ENCODE peak calls at places on chromosome 22, in five cellular contexts. One of them, this sample, is unnamed.

GRCh38 chr22:36350751-36351594 is 36.8 kb downstream of the MYH9 start:
- DNase-seq in heart right ventricle: no peak
- DNase-seq in fibroblast of mammary gland: peak; percentile 92
- DNase-seq in adrenal gland: peak; percentile 72
- DNase-seq in fibroblast of the aortic adventitia: no peak
- DNase-seq in this sample: no peak

GRCh38 chr22:17109976-17110375 is 11.2 kb downstream of the TMEM121B start:
- DNase-seq in heart right ventricle: no peak
- DNase-seq in adrenal gland: no peak
- DNase-seq in fibroblast of mammary gland: no peak
- DNase-seq in fibroblast of the aortic adventitia: no peak
- DNase-seq in this sample: no peak

GRCh38 chr22:30221121-30221992 is 25.2 kb downstream of the LIF start:
- DNase-seq in fibroblast of the aortic adventitia: no peak
- DNase-seq in heart right ventricle: no peak
- DNase-seq in fibroblast of mammary gland: no peak
- DNase-seq in adrenal gland: no peak
- DNase-seq in this sample: no peak

GRCh38 chr22:29820941-29821789 is 16.9 kb downstream of the ASCC2 start:
- DNase-seq in heart right ventricle: peak; percentile 83
- DNase-seq in fibroblast of mammary gland: peak; percentile 86
- DNase-seq in fibroblast of the aortic adventitia: peak; percentile 100
- DNase-seq in adrenal gland: peak; percentile 94
- DNase-seq in this sample: no peak

GRCh38 chr22:20033045-20033706 is 12.3 kb downstream of the TANGO2 start:
- DNase-seq in fibroblast of the aortic adventitia: peak; percentile 15
- DNase-seq in heart right ventricle: peak; percentile 68
- DNase-seq in fibroblast of mammary gland: no peak
- DNase-seq in adrenal gland: peak; percentile 96
- DNase-seq in this sample: no peak

GRCh38 chr22:35705141-35705540 is 12.5 kb upstream of the APOL5 start:
- DNase-seq in fibroblast of mammary gland: peak; percentile 88
- DNase-seq in heart right ventricle: no peak
- DNase-seq in fibroblast of the aortic adventitia: peak; percentile 75
- DNase-seq in adrenal gland: no peak
- DNase-seq in this sample: no peak

GRCh38 chr22:38706101-38706884 is 549 bp downstream of the GTPBP1 start:
- DNase-seq in fibroblast of mammary gland: peak; percentile 29
- DNase-seq in fibroblast of the aortic adventitia: peak; percentile 36
- DNase-seq in adrenal gland: peak; percentile 80
- DNase-seq in heart right ventricle: peak; percentile 43
- DNase-seq in this sample: peak; percentile 52

GRCh38 chr22:33923660-33924246 is 3.5 kb upstream of the LARGE1 start:
- DNase-seq in adrenal gland: peak; percentile 85
- DNase-seq in heart right ventricle: peak; percentile 74
- DNase-seq in fibroblast of mammary gland: peak; percentile 75
- DNase-seq in fibroblast of the aortic adventitia: peak; percentile 85
- DNase-seq in this sample: peak; percentile 70

GRCh38 chr22:50660306-50660705 is 12.3 kb upstream of the SHANK3 start:
- DNase-seq in heart right ventricle: no peak
- DNase-seq in adrenal gland: no peak
- DNase-seq in fibroblast of mammary gland: no peak
- DNase-seq in fibroblast of the aortic adventitia: no peak
- DNase-seq in this sample: no peak

GRCh38 chr22:18114495-18114894 is 3.9 kb downstream of the TUBA8 start:
- DNase-seq in fibroblast of mammary gland: no peak
- DNase-seq in adrenal gland: no peak
- DNase-seq in fibroblast of the aortic adventitia: no peak
- DNase-seq in heart right ventricle: no peak
- DNase-seq in this sample: no peak

GRCh38 chr22:18028817-18029527 is 4.6 kb upstream of the MICAL3 start:
- DNase-seq in adrenal gland: no peak
- DNase-seq in fibroblast of the aortic adventitia: no peak
- DNase-seq in heart right ventricle: no peak
- DNase-seq in fibroblast of mammary gland: no peak
- DNase-seq in this sample: no peak

GRCh38 chr22:18083406-18083805 is 5.6 kb downstream of the PEX26 start:
- DNase-seq in fibroblast of the aortic adventitia: no peak
- DNase-seq in fibroblast of mammary gland: no peak
- DNase-seq in heart right ventricle: no peak
- DNase-seq in adrenal gland: no peak
- DNase-seq in this sample: no peak

GRCh38 chr22:30870451-30871345 is 97.9 kb downstream of the MORC2 start:
- DNase-seq in heart right ventricle: no peak
- DNase-seq in fibroblast of mammary gland: no peak
- DNase-seq in fibroblast of the aortic adventitia: no peak
- DNase-seq in adrenal gland: peak; percentile 41
- DNase-seq in this sample: no peak

GRCh38 chr22:30425616-30426394 is at the start of gene MTFP1:
- DNase-seq in adrenal gland: peak; percentile 78
- DNase-seq in fibroblast of mammary gland: peak; percentile 53
- DNase-seq in heart right ventricle: peak; percentile 50
- DNase-seq in fibroblast of the aortic adventitia: peak; percentile 61
- DNase-seq in this sample: peak; percentile 73

GRCh38 chr22:36928826-36929535 is 15.6 kb downstream of the CSF2RB start:
- DNase-seq in fibroblast of mammary gland: no peak
- DNase-seq in fibroblast of the aortic adventitia: no peak
- DNase-seq in adrenal gland: peak; percentile 5
- DNase-seq in heart right ventricle: no peak
- DNase-seq in this sample: no peak

GRCh38 chr22:36329217-36330078 is 58.3 kb downstream of the MYH9 start:
- DNase-seq in fibroblast of the aortic adventitia: peak; percentile 84
- DNase-seq in heart right ventricle: peak; percentile 71
- DNase-seq in fibroblast of mammary gland: peak; percentile 79
- DNase-seq in adrenal gland: peak; percentile 88
- DNase-seq in this sample: peak; percentile 76

GRCh38 chr22:25764270-25765015 is 22.5 kb downstream of the MYO18B start:
- DNase-seq in fibroblast of mammary gland: no peak
- DNase-seq in heart right ventricle: no peak
- DNase-seq in fibroblast of the aortic adventitia: no peak
- DNase-seq in adrenal gland: no peak
- DNase-seq in this sample: no peak

GRCh38 chr22:24304067-24304675 is 33.5 kb downstream of the SPECC1L start:
- DNase-seq in fibroblast of mammary gland: no peak
- DNase-seq in heart right ventricle: no peak
- DNase-seq in adrenal gland: no peak
- DNase-seq in fibroblast of the aortic adventitia: no peak
- DNase-seq in this sample: no peak

GRCh38 chr22:17847360-17848078 is 73.2 kb upstream of the BID start:
- DNase-seq in adrenal gland: peak; percentile 65
- DNase-seq in fibroblast of mammary gland: no peak
- DNase-seq in fibroblast of the aortic adventitia: no peak
- DNase-seq in heart right ventricle: no peak
- DNase-seq in this sample: no peak

GRCh38 chr22:25875461-25875860 is 133.5 kb downstream of the MYO18B start:
- DNase-seq in heart right ventricle: no peak
- DNase-seq in adrenal gland: no peak
- DNase-seq in fibroblast of the aortic adventitia: no peak
- DNase-seq in fibroblast of mammary gland: no peak
- DNase-seq in this sample: no peak

GRCh38 chr22:19807161-19807913 is 46.8 kb downstream of the TBX1 start:
- DNase-seq in fibroblast of mammary gland: no peak
- DNase-seq in adrenal gland: no peak
- DNase-seq in heart right ventricle: no peak
- DNase-seq in fibroblast of the aortic adventitia: no peak
- DNase-seq in this sample: no peak

GRCh38 chr22:37887610-37888378 is 18.3 kb upstream of the MICALL1 start:
- DNase-seq in fibroblast of mammary gland: peak; percentile 84
- DNase-seq in fibroblast of the aortic adventitia: peak; percentile 92
- DNase-seq in heart right ventricle: no peak
- DNase-seq in adrenal gland: peak; percentile 69
- DNase-seq in this sample: peak; percentile 64

GRCh38 chr22:17283423-17283822 is 64.2 kb upstream of the ADA2 start:
- DNase-seq in fibroblast of mammary gland: no peak
- DNase-seq in adrenal gland: no peak
- DNase-seq in fibroblast of the aortic adventitia: no peak
- DNase-seq in heart right ventricle: peak; percentile 1
- DNase-seq in this sample: no peak

DNA sequence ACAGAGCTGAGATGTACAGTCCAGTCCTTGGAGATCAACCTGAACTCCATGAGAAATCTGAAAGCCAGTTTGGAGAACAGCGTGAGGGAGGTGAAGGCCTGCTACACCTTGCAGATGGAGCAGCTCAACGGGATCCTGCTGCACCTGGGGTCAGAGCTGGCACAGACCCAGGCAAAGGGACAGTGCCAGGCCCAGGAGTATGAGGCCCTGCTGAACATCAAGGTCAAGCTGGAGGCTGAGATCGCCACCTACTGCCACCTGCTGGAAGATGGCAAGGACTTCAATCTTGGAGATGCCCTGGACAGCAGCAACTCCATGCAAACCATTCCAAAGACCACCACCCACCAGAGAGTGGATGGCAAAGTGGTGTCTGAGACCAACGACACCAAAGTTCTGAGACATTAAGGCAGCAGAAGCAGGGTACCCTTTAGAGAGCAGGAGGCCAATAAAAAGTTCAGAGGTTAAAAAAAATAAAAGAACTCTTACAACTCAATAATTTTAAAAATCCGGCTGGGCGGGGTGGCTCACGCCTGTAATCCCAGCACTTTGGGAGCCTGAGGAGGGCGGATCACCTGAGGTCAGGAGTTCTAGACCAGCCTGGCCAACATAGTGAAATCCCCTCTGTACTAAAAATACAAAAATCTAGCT is 69.9 kb upstream of the RTL6 start:
- DNase-seq in fibroblast of mammary gland: peak; percentile 57
- DNase-seq in heart right ventricle: peak; percentile 30
- DNase-seq in adrenal gland: peak; percentile 73
- DNase-seq in fibroblast of the aortic adventitia: peak; percentile 58
- DNase-seq in this sample: peak; percentile 19
- TF ChIP-seq CTCF in fibroblast of mammary gland: peak; percentile 56
- TF ChIP-seq CTCF in heart right ventricle: peak; percentile 48
- TF ChIP-seq CTCF in adrenal gland: peak; percentile 50
- TF ChIP-seq CTCF in fibroblast of the aortic adventitia: peak; percentile 65
- TF ChIP-seq CTCF in this sample: peak; percentile 38

GRCh38 chr22:43296279-43296902 is 46.8 kb downstream of the SCUBE1 start:
- DNase-seq in adrenal gland: no peak
- DNase-seq in heart right ventricle: no peak
- DNase-seq in fibroblast of mammary gland: no peak
- DNase-seq in fibroblast of the aortic adventitia: no peak
- DNase-seq in this sample: no peak

GRCh38 chr22:43295660-43296059 is 47.5 kb downstream of the SCUBE1 start:
- DNase-seq in fibroblast of the aortic adventitia: no peak
- DNase-seq in adrenal gland: no peak
- DNase-seq in heart right ventricle: no peak
- DNase-seq in fibroblast of mammary gland: no peak
- DNase-seq in this sample: no peak

GRCh38 chr22:43297246-43298061 is 45.7 kb downstream of the SCUBE1 start:
- DNase-seq in fibroblast of the aortic adventitia: no peak
- DNase-seq in heart right ventricle: no peak
- DNase-seq in adrenal gland: no peak
- DNase-seq in fibroblast of mammary gland: no peak
- DNase-seq in this sample: no peak

GRCh38 chr22:43299736-43300135 is 43.4 kb downstream of the SCUBE1 start:
- DNase-seq in fibroblast of mammary gland: no peak
- DNase-seq in heart right ventricle: no peak
- DNase-seq in fibroblast of the aortic adventitia: no peak
- DNase-seq in adrenal gland: no peak
- DNase-seq in this sample: no peak

DNA sequence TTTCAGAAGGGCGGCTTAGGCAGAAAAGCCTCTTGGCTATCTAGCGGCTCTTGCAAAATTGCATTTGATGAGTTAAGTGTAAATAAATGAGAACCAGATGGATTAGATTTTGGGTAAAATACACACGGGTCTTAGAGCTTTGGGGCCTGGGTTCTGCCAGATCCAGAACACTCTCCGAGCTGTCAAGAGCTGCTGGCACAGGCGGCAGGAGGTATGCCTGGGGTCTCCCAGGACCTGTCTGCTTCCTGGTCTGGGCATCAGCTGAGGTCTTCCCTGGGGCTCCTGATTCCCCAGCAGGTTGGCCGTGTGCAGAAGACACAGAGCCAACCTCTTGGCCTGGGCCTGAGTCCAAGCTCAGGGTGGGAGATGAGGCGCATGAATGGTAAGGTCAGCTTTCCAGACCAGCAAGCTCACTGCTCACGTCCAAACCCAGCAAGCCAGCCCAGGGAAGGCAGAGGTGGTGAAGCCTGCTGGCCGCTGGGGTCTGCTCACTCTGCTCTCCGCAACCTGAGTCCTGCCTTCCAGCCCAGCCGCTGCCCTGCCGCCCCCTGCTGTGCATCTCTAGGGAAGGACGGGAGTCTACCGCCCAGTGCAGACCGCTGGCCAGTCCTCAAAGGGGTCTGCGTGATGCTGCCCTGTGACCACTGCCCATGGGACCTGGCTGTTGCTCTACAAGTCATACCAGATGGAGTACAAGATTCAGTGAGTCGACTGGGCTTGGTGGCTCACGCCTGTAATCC is 44.9 kb downstream of the SCUBE1 start:
- DNase-seq in adrenal gland: no peak
- DNase-seq in fibroblast of mammary gland: peak; percentile 21
- DNase-seq in heart right ventricle: no peak
- DNase-seq in fibroblast of the aortic adventitia: peak; percentile 24
- DNase-seq in this sample: no peak
- TF ChIP-seq CTCF in adrenal gland: no peak
- TF ChIP-seq CTCF in fibroblast of mammary gland: no peak
- TF ChIP-seq CTCF in heart right ventricle: no peak
- TF ChIP-seq CTCF in fibroblast of the aortic adventitia: no peak
- TF ChIP-seq CTCF in this sample: no peak

DNA sequence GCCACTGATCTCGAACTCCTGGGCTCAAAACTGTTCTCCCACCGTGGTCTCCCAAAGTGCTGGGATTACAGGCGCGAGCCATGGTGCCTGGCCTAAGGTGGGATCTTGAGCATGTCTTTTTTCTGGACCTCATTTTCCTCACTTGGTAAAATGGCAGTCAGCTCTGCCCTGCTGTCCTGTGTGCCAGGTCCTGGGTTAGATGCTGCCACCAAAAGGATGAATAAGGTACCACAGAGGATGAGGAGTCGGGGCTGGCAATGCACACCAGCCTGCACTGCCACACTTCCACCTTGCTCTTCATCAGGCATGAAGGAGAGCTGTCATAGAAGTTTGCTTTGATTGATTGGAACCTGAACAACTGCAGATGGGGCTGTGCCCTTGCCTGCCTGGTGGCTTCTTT is 32.3 kb downstream of the ACO2 start:
- DNase-seq in fibroblast of the aortic adventitia: no peak
- DNase-seq in heart right ventricle: no peak
- DNase-seq in adrenal gland: no peak
- DNase-seq in fibroblast of mammary gland: no peak
- DNase-seq in this sample: no peak
- TF ChIP-seq CTCF in fibroblast of the aortic adventitia: peak; percentile 11
- TF ChIP-seq CTCF in heart right ventricle: no peak
- TF ChIP-seq CTCF in adrenal gland: peak; percentile 28
- TF ChIP-seq CTCF in fibroblast of mammary gland: peak; percentile 25
- TF ChIP-seq CTCF in this sample: no peak

DNA sequence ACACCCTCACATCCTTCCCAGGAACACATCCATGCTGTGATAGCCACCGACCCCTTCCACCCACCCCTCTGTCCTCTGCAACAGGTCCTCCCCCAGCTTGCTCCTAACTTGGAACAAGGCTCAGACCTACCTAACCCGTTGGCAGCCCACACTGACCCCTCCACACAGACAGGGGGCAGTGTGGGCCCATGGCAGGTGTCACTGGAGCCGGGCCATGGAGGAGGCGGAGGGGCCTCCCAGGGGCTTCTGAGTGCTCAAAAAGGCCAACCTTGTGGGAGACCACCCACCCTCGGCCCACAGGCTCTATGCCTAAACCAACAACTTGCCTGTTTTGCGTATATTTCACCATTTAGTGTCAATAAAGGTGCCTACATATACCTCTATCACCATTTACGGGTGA is 57.0 kb downstream of the CERK start:
- DNase-seq in fibroblast of the aortic adventitia: no peak
- DNase-seq in adrenal gland: no peak
- DNase-seq in fibroblast of mammary gland: no peak
- DNase-seq in heart right ventricle: no peak
- DNase-seq in this sample: peak; percentile 21
- TF ChIP-seq CTCF in fibroblast of the aortic adventitia: no peak
- TF ChIP-seq CTCF in adrenal gland: peak; percentile 28
- TF ChIP-seq CTCF in fibroblast of mammary gland: peak; percentile 23
- TF ChIP-seq CTCF in heart right ventricle: peak; percentile 24
- TF ChIP-seq CTCF in this sample: peak; percentile 15

GRCh38 chr22:48554893-48555552 is 1272.7 kb downstream of the BRD1 start:
- DNase-seq in heart right ventricle: no peak
- DNase-seq in fibroblast of the aortic adventitia: no peak
- DNase-seq in adrenal gland: no peak
- DNase-seq in fibroblast of mammary gland: no peak
- DNase-seq in this sample: peak; percentile 33
- TF ChIP-seq CTCF in heart right ventricle: no peak
- TF ChIP-seq CTCF in fibroblast of the aortic adventitia: no peak
- TF ChIP-seq CTCF in adrenal gland: no peak
- TF ChIP-seq CTCF in fibroblast of mammary gland: no peak
- TF ChIP-seq CTCF in this sample: no peak

This sample was measured in endothelial cell.